ENCODE peak calls at places on chromosome 20, in four cellular contexts. R, V, G and C are unnamed samples.

GRCh38 chr20:63808145-63808724 is 22.8 kb downstream of the ZBTB46 start:
- ATAC-seq in G (no peak), R (no peak), V (no peak), C (no peak)

GRCh38 chr20:46400828-46401477 is 5.5 kb downstream of the ELMO2 start:
- ATAC-seq in G (no peak), V (peak), R (peak), C (peak)

GRCh38 chr20:12113468-12114371 is 196.0 kb downstream of the BTBD3 start:
- ATAC-seq in R (no peak), V (no peak), G (peak), C (no peak)

GRCh38 chr20:7124120-7124519 is 356.6 kb downstream of the BMP2 start:
- ATAC-seq in G (peak), R (no peak), V (no peak), C (no peak)

GRCh38 chr20:61900376-61901293 is 165.0 kb downstream of the TAF4 start:
- ATAC-seq in R (no peak), G (no peak), V (no peak), C (no peak)

GRCh38 chr20:58131581-58132142 is 96.8 kb downstream of the ANKRD60 start:
- ATAC-seq in G (no peak), V (peak), R (no peak), C (no peak)

GRCh38 chr20:37526839-37527637 is 638 bp downstream of the BLCAP start:
- ATAC-seq in V (no peak), G (peak), R (no peak), C (no peak)

GRCh38 chr20:56909918-56910714 is 281.0 kb downstream of the TFAP2C start:
- ATAC-seq in G (no peak), R (no peak), V (no peak), C (no peak)

GRCh38 chr20:19890358-19891117 is 126.6 kb upstream of the NAA20 start:
- ATAC-seq in G (no peak), V (no peak), R (no peak), C (no peak)